ENCODE peak calls at places on chromosomes 11 and 22, in ten cellular contexts. One of them, this sample, is unnamed.

GRCh38 chr11:120603071-120603470 is 91.5 kb downstream of the GRIK4 start:
- DNase-seq in choroid plexus epithelial cell: no peak
- DNase-seq in BJ: no peak
- DNase-seq in stomach: no peak
- DNase-seq in GM20000: no peak
- DNase-seq in fibroblast of mammary gland: no peak
- DNase-seq in AG04450: no peak
- DNase-seq in glutamatergic neuron: no peak
- DNase-seq in nephron progenitor cell: no peak
- DNase-seq in natural killer cell: no peak
- DNase-seq in this sample: no peak

GRCh38 chr11:47186076-47186936 is at the start of gene PACSIN3:
- DNase-seq in natural killer cell: no peak
- DNase-seq in choroid plexus epithelial cell: no peak
- DNase-seq in fibroblast of mammary gland: no peak
- DNase-seq in stomach: peak
- DNase-seq in AG04450: no peak
- DNase-seq in BJ: no peak
- DNase-seq in GM20000: peak
- DNase-seq in nephron progenitor cell: peak
- DNase-seq in glutamatergic neuron: peak
- DNase-seq in this sample: peak

GRCh38 chr11:24738972-24739371 is 242.1 kb downstream of the LUZP2 start:
- DNase-seq in choroid plexus epithelial cell: no peak
- DNase-seq in fibroblast of mammary gland: no peak
- DNase-seq in natural killer cell: no peak
- DNase-seq in nephron progenitor cell: no peak
- DNase-seq in AG04450: no peak
- DNase-seq in GM20000: no peak
- DNase-seq in stomach: no peak
- DNase-seq in BJ: no peak
- DNase-seq in glutamatergic neuron: no peak
- DNase-seq in this sample: no peak

GRCh38 chr11:32968541-32968940 is 47.1 kb upstream of the DEPDC7 start:
- DNase-seq in BJ: no peak
- DNase-seq in nephron progenitor cell: no peak
- DNase-seq in AG04450: no peak
- DNase-seq in GM20000: no peak
- DNase-seq in fibroblast of mammary gland: no peak
- DNase-seq in stomach: no peak
- DNase-seq in natural killer cell: no peak
- DNase-seq in choroid plexus epithelial cell: no peak
- DNase-seq in glutamatergic neuron: no peak
- DNase-seq in this sample: no peak

GRCh38 chr11:2093575-2094353 is 45.4 kb downstream of the IGF2 start:
- DNase-seq in fibroblast of mammary gland: peak
- DNase-seq in stomach: peak
- DNase-seq in choroid plexus epithelial cell: no peak
- DNase-seq in BJ: no peak
- DNase-seq in GM20000: no peak
- DNase-seq in AG04450: no peak
- DNase-seq in natural killer cell: no peak
- DNase-seq in nephron progenitor cell: no peak
- DNase-seq in glutamatergic neuron: no peak
- DNase-seq in this sample: no peak

GRCh38 chr22:29369460-29369859 is 18.9 kb downstream of the AP1B1 start:
- DNase-seq in nephron progenitor cell: peak
- DNase-seq in GM20000: no peak
- DNase-seq in fibroblast of mammary gland: peak
- DNase-seq in choroid plexus epithelial cell: peak
- DNase-seq in glutamatergic neuron: no peak
- DNase-seq in natural killer cell: no peak
- DNase-seq in AG04450: no peak
- DNase-seq in BJ: no peak
- DNase-seq in stomach: no peak
- DNase-seq in this sample: no peak

GRCh38 chr22:47098554-47098953 is 336.1 kb downstream of the TBC1D22A start:
- DNase-seq in natural killer cell: no peak
- DNase-seq in glutamatergic neuron: peak
- DNase-seq in BJ: no peak
- DNase-seq in choroid plexus epithelial cell: no peak
- DNase-seq in stomach: no peak
- DNase-seq in GM20000: no peak
- DNase-seq in fibroblast of mammary gland: no peak
- DNase-seq in AG04450: no peak
- DNase-seq in nephron progenitor cell: no peak
- DNase-seq in this sample: no peak

GRCh38 chr11:118156531-118157185 is 4.0 kb upstream of the SCN4B start:
- DNase-seq in BJ: no peak
- DNase-seq in fibroblast of mammary gland: no peak
- DNase-seq in natural killer cell: no peak
- DNase-seq in glutamatergic neuron: no peak
- DNase-seq in choroid plexus epithelial cell: no peak
- DNase-seq in nephron progenitor cell: no peak
- DNase-seq in GM20000: no peak
- DNase-seq in stomach: no peak
- DNase-seq in AG04450: no peak
- DNase-seq in this sample: no peak

GRCh38 chr22:36029406-36029755 is 757 bp upstream of the RBFOX2 start:
- DNase-seq in BJ: no peak
- DNase-seq in nephron progenitor cell: no peak
- DNase-seq in glutamatergic neuron: no peak
- DNase-seq in natural killer cell: no peak
- DNase-seq in fibroblast of mammary gland: peak
- DNase-seq in GM20000: peak
- DNase-seq in choroid plexus epithelial cell: no peak
- DNase-seq in stomach: no peak
- DNase-seq in AG04450: no peak
- DNase-seq in this sample: no peak

GRCh38 chr22:36026741-36027140 is 1.9 kb downstream of the RBFOX2 start:
- DNase-seq in nephron progenitor cell: no peak
- DNase-seq in choroid plexus epithelial cell: peak
- DNase-seq in fibroblast of mammary gland: peak
- DNase-seq in AG04450: no peak
- DNase-seq in GM20000: peak
- DNase-seq in glutamatergic neuron: no peak
- DNase-seq in natural killer cell: no peak
- DNase-seq in BJ: no peak
- DNase-seq in stomach: no peak
- DNase-seq in this sample: no peak

GRCh38 chr22:36027579-36027959 is 1.1 kb downstream of the RBFOX2 start:
- DNase-seq in BJ: no peak
- DNase-seq in natural killer cell: no peak
- DNase-seq in nephron progenitor cell: peak
- DNase-seq in glutamatergic neuron: no peak
- DNase-seq in GM20000: peak
- DNase-seq in choroid plexus epithelial cell: no peak
- DNase-seq in stomach: no peak
- DNase-seq in fibroblast of mammary gland: no peak
- DNase-seq in AG04450: no peak
- DNase-seq in this sample: peak

GRCh38 chr22:36028646-36029405 is at the start of gene RBFOX2:
- DNase-seq in GM20000: peak
- DNase-seq in stomach: peak
- DNase-seq in nephron progenitor cell: peak
- DNase-seq in AG04450: peak
- DNase-seq in natural killer cell: peak
- DNase-seq in glutamatergic neuron: peak
- DNase-seq in fibroblast of mammary gland: peak
- DNase-seq in choroid plexus epithelial cell: peak
- DNase-seq in BJ: peak
- DNase-seq in this sample: peak

DNA sequence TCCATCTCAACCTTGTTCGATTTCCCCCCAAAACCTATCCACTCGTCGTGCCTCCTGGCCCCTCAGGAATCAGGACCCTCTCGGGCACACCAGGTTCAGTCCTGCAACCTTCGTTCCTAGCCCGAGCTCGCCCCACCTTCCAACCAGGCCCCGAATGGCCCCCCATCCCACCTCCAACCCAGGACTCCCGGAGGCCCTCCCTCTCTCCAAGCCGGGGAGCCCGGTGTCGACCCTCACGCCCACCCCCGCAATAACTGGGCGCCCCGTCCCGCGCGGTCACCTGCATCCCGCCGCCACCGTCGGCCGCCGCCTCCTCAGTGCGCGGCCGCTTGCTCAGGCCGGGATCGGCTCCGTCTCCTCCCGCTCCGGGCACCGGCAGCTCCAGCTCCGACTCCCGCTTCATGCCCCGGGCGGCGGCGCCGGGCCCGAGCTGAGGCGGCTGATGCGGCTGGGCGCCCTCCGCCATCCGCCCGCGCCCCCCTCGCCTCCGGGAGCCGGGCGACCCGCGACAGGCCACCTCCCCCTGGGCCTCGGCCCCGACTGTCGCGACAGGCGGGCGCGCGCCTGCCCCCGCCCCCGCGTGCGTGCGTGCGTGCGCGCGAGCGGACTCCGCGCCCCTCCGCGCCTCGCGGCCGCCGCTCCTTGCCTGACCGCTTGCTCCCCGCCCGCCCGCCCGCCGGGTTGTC is 521 bp downstream of the RBFOX2 start:
- DNase-seq in natural killer cell: peak
- DNase-seq in fibroblast of mammary gland: no peak
- DNase-seq in GM20000: no peak
- DNase-seq in nephron progenitor cell: no peak
- DNase-seq in choroid plexus epithelial cell: no peak
- DNase-seq in glutamatergic neuron: peak
- DNase-seq in AG04450: no peak
- DNase-seq in BJ: no peak
- DNase-seq in stomach: no peak
- DNase-seq in this sample: peak
- TF ChIP-seq CTCF in natural killer cell: no peak
- TF ChIP-seq CTCF in fibroblast of mammary gland: no peak
- TF ChIP-seq CTCF in GM20000: no peak
- TF ChIP-seq CTCF in nephron progenitor cell: no peak
- TF ChIP-seq CTCF in choroid plexus epithelial cell: no peak
- TF ChIP-seq CTCF in glutamatergic neuron: no peak
- TF ChIP-seq CTCF in AG04450: no peak
- TF ChIP-seq CTCF in BJ: no peak
- TF ChIP-seq CTCF in stomach: no peak
- TF ChIP-seq CTCF in this sample: no peak

GRCh38 chr22:50579752-50580151 is 1.5 kb upstream of the CPT1B start:
- DNase-seq in GM20000: no peak
- DNase-seq in natural killer cell: no peak
- DNase-seq in BJ: no peak
- DNase-seq in AG04450: no peak
- DNase-seq in choroid plexus epithelial cell: no peak
- DNase-seq in glutamatergic neuron: no peak
- DNase-seq in fibroblast of mammary gland: no peak
- DNase-seq in stomach: no peak
- DNase-seq in nephron progenitor cell: no peak
- DNase-seq in this sample: no peak

GRCh38 chr22:50578776-50579310 is 616 bp upstream of the CPT1B start:
- DNase-seq in AG04450: no peak
- DNase-seq in GM20000: peak
- DNase-seq in stomach: no peak
- DNase-seq in nephron progenitor cell: no peak
- DNase-seq in BJ: no peak
- DNase-seq in choroid plexus epithelial cell: no peak
- DNase-seq in glutamatergic neuron: no peak
- DNase-seq in natural killer cell: no peak
- DNase-seq in fibroblast of mammary gland: no peak
- DNase-seq in this sample: no peak

GRCh38 chr22:50577697-50577986 is 585 bp downstream of the CPT1B start:
- DNase-seq in nephron progenitor cell: no peak
- DNase-seq in choroid plexus epithelial cell: no peak
- DNase-seq in stomach: no peak
- DNase-seq in BJ: no peak
- DNase-seq in glutamatergic neuron: no peak
- DNase-seq in natural killer cell: no peak
- DNase-seq in GM20000: no peak
- DNase-seq in fibroblast of mammary gland: no peak
- DNase-seq in AG04450: no peak
- DNase-seq in this sample: no peak

GRCh38 chr22:50576806-50577696 is 1.2 kb downstream of the CPT1B start:
- DNase-seq in fibroblast of mammary gland: no peak
- DNase-seq in nephron progenitor cell: no peak
- DNase-seq in natural killer cell: no peak
- DNase-seq in BJ: no peak
- DNase-seq in stomach: no peak
- DNase-seq in choroid plexus epithelial cell: no peak
- DNase-seq in GM20000: no peak
- DNase-seq in AG04450: no peak
- DNase-seq in glutamatergic neuron: no peak
- DNase-seq in this sample: no peak

DNA sequence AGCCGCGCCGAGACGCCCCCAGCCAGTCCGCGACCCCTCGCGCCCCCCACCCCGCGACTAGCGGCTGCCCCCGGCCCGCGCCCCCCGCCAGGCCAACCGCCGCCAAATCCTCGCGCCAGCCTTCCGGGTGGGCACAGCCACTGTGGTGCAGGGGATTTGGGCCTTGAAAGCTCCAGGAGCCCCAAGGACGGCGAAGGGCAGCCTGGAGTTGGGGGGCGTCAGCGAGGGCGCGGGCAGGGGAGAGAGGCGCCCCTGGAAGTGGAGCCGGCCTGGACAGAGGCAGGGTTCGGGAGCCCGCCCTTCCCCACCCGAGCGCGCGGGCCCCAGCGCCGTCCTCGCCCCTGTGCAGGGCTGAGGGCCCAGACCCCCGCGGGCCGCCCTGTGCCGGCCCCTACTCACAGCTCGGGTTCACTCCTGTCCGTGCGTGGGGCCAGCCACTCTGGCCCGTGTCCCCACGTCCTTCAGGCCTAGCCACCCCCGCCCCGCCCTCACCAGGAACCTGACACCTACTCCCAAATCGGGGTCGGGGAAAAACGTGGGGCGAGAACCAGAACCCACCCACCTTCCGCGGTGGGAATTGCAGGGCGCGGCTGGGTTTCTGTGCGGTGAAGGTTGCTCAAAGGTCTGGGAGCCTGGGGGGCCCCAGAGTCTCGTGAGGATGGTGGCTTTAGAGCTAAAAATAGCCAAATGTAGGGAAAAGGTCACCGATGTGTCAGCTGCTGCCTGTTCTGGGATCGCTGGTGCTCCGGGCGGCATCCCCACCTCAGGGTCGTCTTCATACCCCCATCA is at the start of gene CPT1B:
- DNase-seq in choroid plexus epithelial cell: peak
- DNase-seq in AG04450: no peak
- DNase-seq in GM20000: peak
- DNase-seq in nephron progenitor cell: no peak
- DNase-seq in fibroblast of mammary gland: peak
- DNase-seq in natural killer cell: no peak
- DNase-seq in BJ: no peak
- DNase-seq in glutamatergic neuron: peak
- DNase-seq in stomach: no peak
- DNase-seq in this sample: no peak
- TF ChIP-seq CTCF in choroid plexus epithelial cell: no peak
- TF ChIP-seq CTCF in AG04450: peak
- TF ChIP-seq CTCF in GM20000: no peak
- TF ChIP-seq CTCF in nephron progenitor cell: no peak
- TF ChIP-seq CTCF in fibroblast of mammary gland: no peak
- TF ChIP-seq CTCF in natural killer cell: no peak
- TF ChIP-seq CTCF in BJ: peak
- TF ChIP-seq CTCF in glutamatergic neuron: no peak
- TF ChIP-seq CTCF in stomach: no peak
- TF ChIP-seq CTCF in this sample: no peak

GRCh38 chr22:28016781-28017557 is 97.9 kb upstream of the PITPNB start:
- DNase-seq in fibroblast of mammary gland: no peak
- DNase-seq in BJ: no peak
- DNase-seq in choroid plexus epithelial cell: no peak
- DNase-seq in GM20000: no peak
- DNase-seq in glutamatergic neuron: peak
- DNase-seq in nephron progenitor cell: no peak
- DNase-seq in stomach: peak
- DNase-seq in AG04450: no peak
- DNase-seq in natural killer cell: no peak
- DNase-seq in this sample: no peak
- TF ChIP-seq CTCF in fibroblast of mammary gland: no peak
- TF ChIP-seq CTCF in BJ: no peak
- TF ChIP-seq CTCF in choroid plexus epithelial cell: no peak
- TF ChIP-seq CTCF in GM20000: no peak
- TF ChIP-seq CTCF in glutamatergic neuron: peak
- TF ChIP-seq CTCF in nephron progenitor cell: no peak
- TF ChIP-seq CTCF in stomach: no peak
- TF ChIP-seq CTCF in AG04450: no peak
- TF ChIP-seq CTCF in natural killer cell: no peak
- TF ChIP-seq CTCF in this sample: no peak

DNA sequence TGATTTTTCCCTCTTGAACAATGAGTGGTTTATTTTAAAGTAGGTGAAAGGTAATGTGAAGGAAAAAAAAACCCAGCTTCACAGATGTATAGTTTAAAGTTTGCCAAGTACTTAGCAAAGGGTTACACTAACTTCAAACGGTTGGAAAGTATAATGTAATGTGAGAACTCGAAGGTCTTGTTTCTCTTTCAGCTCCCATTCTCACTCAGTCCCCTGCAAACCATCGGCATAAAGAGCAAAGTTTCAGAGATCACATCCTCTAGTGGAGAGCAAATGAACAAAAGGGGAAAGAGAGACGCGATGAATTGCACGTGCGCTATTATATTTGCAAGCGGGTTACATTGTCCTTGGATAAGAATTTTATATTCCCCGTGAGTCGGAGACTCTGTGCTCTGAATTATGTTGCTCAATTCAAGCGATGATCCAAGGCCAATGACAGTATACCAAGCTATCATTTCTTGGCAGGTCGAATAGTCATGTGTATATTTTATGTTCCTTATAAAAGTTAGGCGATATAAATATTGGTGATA is 37.6 kb upstream of the BIRC3 start:
- DNase-seq in GM20000: peak
- DNase-seq in stomach: no peak
- DNase-seq in nephron progenitor cell: no peak
- DNase-seq in glutamatergic neuron: no peak
- DNase-seq in natural killer cell: no peak
- DNase-seq in fibroblast of mammary gland: peak
- DNase-seq in choroid plexus epithelial cell: peak
- DNase-seq in AG04450: peak
- DNase-seq in BJ: no peak
- DNase-seq in this sample: peak
- TF ChIP-seq CTCF in GM20000: no peak
- TF ChIP-seq CTCF in stomach: no peak
- TF ChIP-seq CTCF in nephron progenitor cell: no peak
- TF ChIP-seq CTCF in glutamatergic neuron: no peak
- TF ChIP-seq CTCF in natural killer cell: no peak
- TF ChIP-seq CTCF in fibroblast of mammary gland: peak
- TF ChIP-seq CTCF in choroid plexus epithelial cell: peak
- TF ChIP-seq CTCF in AG04450: peak
- TF ChIP-seq CTCF in BJ: peak
- TF ChIP-seq CTCF in this sample: peak

This sample was measured in GM10248.